ENCODE peak calls at places on chromosomes 12 and 14, in eight cellular contexts. P is CD8-positive, alpha-beta T cell; M is lower lobe of right lung; F is cardiac fibroblast; U is HFF-Myc; A is PC-9; R is neural progenitor cell; C is HCT116. L is an unnamed sample.

GRCh38 chr14:99773496-99774203 is 19.6 kb upstream of the EML1 start:
- DNase-seq in P (no peak), M (no peak), F (no peak), U (no peak), A (no peak), R (peak), C (no peak), L (no peak)

GRCh38 chr14:72433511-72433910 is 460.4 kb downstream of the DPF3 start:
- DNase-seq in P (no peak), M (no peak), F (peak), U (no peak), A (no peak), R (no peak), C (no peak), L (peak)

GRCh38 chr12:2266666-2267623 is 214.2 kb downstream of the CACNA1C start:
- DNase-seq in P (no peak), M (no peak), F (no peak), U (no peak), A (no peak), R (no peak), C (no peak), L (no peak)

GRCh38 chr12:54680374-54680773 is 32.2 kb upstream of the DCD start:
- DNase-seq in P (peak), M (no peak), F (no peak), U (peak), A (no peak), R (peak), C (peak), L (no peak)

GRCh38 chr12:79998554-79998953 is 63.7 kb upstream of the PPP1R12A start:
- DNase-seq in P (no peak), M (no peak), F (no peak), U (no peak), A (no peak), R (no peak), C (no peak), L (no peak)

GRCh38 chr12:50166776-50167025 is 468 bp downstream of the CERS5 start:
- DNase-seq in P (no peak), M (peak), F (no peak), U (no peak), A (no peak), R (no peak), C (no peak), L (no peak)

GRCh38 chr14:31897581-31898186 is 179.4 kb upstream of the ARHGAP5 start:
- DNase-seq in P (no peak), M (no peak), F (peak), U (no peak), A (no peak), R (peak), C (no peak), L (no peak)

GRCh38 chr14:34682787-34683321 is 31.5 kb downstream of the CFL2 start:
- DNase-seq in P (no peak), M (no peak), F (peak), U (no peak), A (no peak), R (no peak), C (no peak), L (no peak)

GRCh38 chr12:89334770-89335169 is 17.5 kb downstream of the DUSP6 start:
- DNase-seq in P (no peak), M (no peak), F (peak), U (no peak), A (no peak), R (no peak), C (no peak), L (no peak)

GRCh38 chr12:7304456-7304855 is 584 bp downstream of the ACSM4 start:
- DNase-seq in P (no peak), M (no peak), F (no peak), U (no peak), A (no peak), R (no peak), C (no peak), L (no peak)

GRCh38 chr12:24854908-24855307 is 94.0 kb downstream of the BCAT1 start:
- DNase-seq in P (no peak), M (no peak), F (no peak), U (no peak), A (no peak), R (no peak), C (no peak), L (no peak)

GRCh38 chr12:46219892-46220655 is 48.8 kb downstream of the SLC38A1 start:
- DNase-seq in P (peak), M (no peak), F (peak), U (peak), A (peak), R (no peak), C (peak), L (no peak)

GRCh38 chr12:8482446-8483080 is 26.8 kb downstream of the CLEC6A start:
- DNase-seq in P (peak), M (no peak), F (no peak), U (no peak), A (no peak), R (no peak), C (no peak), L (peak)

GRCh38 chr12:77940011-77940423 is 109.3 kb downstream of the NAV3 start:
- DNase-seq in P (no peak), M (no peak), F (peak), U (peak), A (peak), R (no peak), C (peak), L (no peak)

GRCh38 chr14:100440758-100441203 is 117.6 kb downstream of the SLC25A47 start:
- DNase-seq in P (no peak), M (no peak), F (peak), U (no peak), A (no peak), R (no peak), C (no peak), L (no peak)

GRCh38 chr12:124277394-124278222 is 17.3 kb upstream of the RFLNA start:
- DNase-seq in P (no peak), M (no peak), F (no peak), U (no peak), A (no peak), R (no peak), C (no peak), L (no peak)
- H3K4me3 ChIP-seq in P (no peak), M (no peak), F (no peak), U (no peak), A (no peak), R (no peak), C (no peak), L (no peak)

GRCh38 chr12:132536102-132536876 is 46.3 kb downstream of the FBRSL1 start:
- DNase-seq in P (no peak), M (no peak), F (no peak), U (no peak), A (no peak), R (no peak), C (no peak), L (no peak)

GRCh38 chr12:132534076-132534475 is 44.1 kb downstream of the FBRSL1 start:
- DNase-seq in P (no peak), M (no peak), F (no peak), U (no peak), A (no peak), R (no peak), C (no peak), L (no peak)

GRCh38 chr12:132530851-132531250 is 40.9 kb downstream of the FBRSL1 start:
- DNase-seq in P (no peak), M (no peak), F (no peak), U (no peak), A (no peak), R (no peak), C (no peak), L (no peak)

GRCh38 chr12:132535046-132535445 is 45.1 kb downstream of the FBRSL1 start:
- DNase-seq in P (no peak), M (no peak), F (no peak), U (no peak), A (no peak), R (no peak), C (no peak), L (no peak)

GRCh38 chr12:132533584-132533958 is 43.6 kb downstream of the FBRSL1 start:
- DNase-seq in P (no peak), M (no peak), F (no peak), U (no peak), A (no peak), R (no peak), C (no peak), L (no peak)
- TF ChIP-seq CTCF in P (no peak), M (no peak), F (no peak), U (no peak), A (no peak), R (no peak), C (no peak), L (no peak)

GRCh38 chr14:97874394-97874793 is 1077.2 kb downstream of the VRK1 start:
- DNase-seq in P (no peak), M (no peak), F (no peak), U (no peak), A (no peak), R (no peak), C (no peak), L (no peak)
- H3K4me3 ChIP-seq in P (no peak), M (no peak), F (no peak), U (no peak), A (no peak), R (no peak), C (no peak), L (no peak)

GRCh38 chr12:10031771-10032175 is 1.3 kb downstream of the CLEC9A start:
- DNase-seq in P (no peak), M (no peak), F (peak), U (peak), A (peak), R (no peak), C (no peak), L (no peak)

GRCh38 chr12:10030446-10030845 is at the start of gene CLEC9A:
- DNase-seq in P (no peak), M (no peak), F (no peak), U (no peak), A (no peak), R (no peak), C (no peak), L (no peak)

GRCh38 chr12:10031318-10031717 is 836 bp downstream of the CLEC9A start:
- DNase-seq in P (no peak), M (no peak), F (no peak), U (no peak), A (no peak), R (no peak), C (no peak), L (no peak)

GRCh38 chr12:10033783-10034381 is 3.4 kb downstream of the CLEC9A start:
- DNase-seq in P (no peak), M (no peak), F (no peak), U (peak), A (no peak), R (no peak), C (no peak), L (no peak)
- TF ChIP-seq CTCF in P (peak), M (peak), F (peak), U (peak), A (peak), R (peak), C (peak), L (peak)

GRCh38 chr14:38616959-38617358 is 361.1 kb upstream of the CLEC14A start:
- DNase-seq in P (no peak), M (peak), F (peak), U (no peak), A (no peak), R (no peak), C (no peak), L (no peak)

GRCh38 chr14:38608244-38608643 is 352.4 kb upstream of the CLEC14A start:
- DNase-seq in P (no peak), M (no peak), F (no peak), U (no peak), A (no peak), R (no peak), C (no peak), L (no peak)

DNA sequence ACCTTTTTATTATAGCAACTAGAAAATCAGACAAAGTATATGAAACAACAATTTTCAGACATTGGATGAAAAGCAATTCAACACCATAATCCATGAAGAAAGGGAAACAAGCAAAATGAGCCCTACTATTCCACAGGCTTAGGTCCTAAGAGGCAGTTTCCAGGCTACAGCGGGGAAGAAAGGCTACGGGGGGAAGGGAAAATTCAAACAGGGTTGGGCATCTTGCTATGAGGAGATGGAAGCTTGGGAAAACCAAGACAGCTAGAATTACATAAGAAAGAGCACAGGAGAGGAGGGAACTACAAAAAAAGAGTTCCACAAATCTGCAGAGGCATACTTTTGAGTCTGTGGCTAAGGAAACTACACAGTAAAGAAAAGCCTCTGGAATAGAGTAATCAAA is 356.0 kb upstream of the CLEC14A start:
- DNase-seq in P (no peak), M (no peak), F (no peak), U (no peak), A (no peak), R (peak), C (no peak), L (no peak)
- H3K4me3 ChIP-seq in P (no peak), M (no peak), F (no peak), U (no peak), A (no peak), R (no peak), C (no peak), L (no peak)

GRCh38 chr12:131454418-131455217 is 256.3 kb upstream of the SFSWAP start:
- DNase-seq in P (no peak), M (no peak), F (peak), U (no peak), A (peak), R (peak), C (peak), L (no peak)
- TF ChIP-seq CTCF in P (no peak), M (peak), F (no peak), U (no peak), A (peak), R (peak), C (peak), L (peak)

DNA sequence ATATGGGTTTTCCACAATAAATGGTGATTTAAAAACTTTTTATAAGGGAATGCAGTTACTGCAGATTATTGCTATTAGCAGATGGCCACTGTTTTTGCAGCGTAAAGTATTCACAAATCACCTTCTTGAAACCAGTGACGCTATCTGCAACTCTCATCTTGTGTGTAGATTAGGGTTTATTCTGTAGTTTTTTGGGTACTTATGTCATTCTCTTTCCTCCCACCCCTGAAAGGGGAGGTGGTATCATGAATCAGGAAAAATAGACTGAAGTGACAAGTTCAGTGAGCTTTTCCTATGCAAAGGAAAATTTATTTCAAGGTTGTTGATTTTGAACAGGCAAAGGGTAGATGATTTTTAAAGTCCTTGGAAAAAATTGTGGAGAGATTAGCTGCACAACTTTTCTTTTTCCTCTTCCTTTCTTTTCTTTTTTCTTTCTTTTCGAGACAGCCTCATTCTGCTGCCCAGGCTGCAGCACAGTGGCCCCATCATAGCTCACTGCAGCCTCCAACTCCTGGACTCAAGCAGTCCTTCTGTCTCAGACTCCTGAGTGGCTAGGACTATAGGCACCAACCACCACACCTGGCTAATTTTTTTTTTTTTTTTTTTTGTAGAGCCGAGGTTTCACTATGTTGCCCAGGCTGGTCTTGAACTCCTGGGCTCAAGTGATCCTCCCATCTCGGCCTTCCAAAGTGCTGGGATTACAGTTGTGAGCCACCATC is 1.6 kb downstream of the FRS2 start:
- DNase-seq in P (no peak), M (no peak), F (no peak), U (no peak), A (no peak), R (no peak), C (no peak), L (no peak)
- H3K4me3 ChIP-seq in P (no peak), M (peak), F (peak), U (peak), A (peak), R (peak), C (peak), L (peak)

GRCh38 chr14:73784065-73784987 is 67.3 kb upstream of the PTGR2 start:
- DNase-seq in P (no peak), M (no peak), F (peak), U (no peak), A (peak), R (peak), C (no peak), L (no peak)
- TF ChIP-seq CTCF in P (no peak), M (no peak), F (no peak), U (no peak), A (no peak), R (no peak), C (no peak), L (no peak)

GRCh38 chr14:105181542-105182295 is 607 bp upstream of the NUDT14 start:
- DNase-seq in P (no peak), M (no peak), F (no peak), U (no peak), A (no peak), R (no peak), C (no peak), L (no peak)
- H3K4me3 ChIP-seq in P (no peak), M (peak), F (no peak), U (no peak), A (peak), R (peak), C (peak), L (peak)